ENCODE peak calls at places on chromosomes 7 and 10, in six cellular contexts. P is SK-N-SH, V is astrocyte, X is A549, B is body of pancreas, D is cardiac fibroblast. S is an unnamed sample.

GRCh38 chr10:124791378-124792348 is at the start of gene EEF1AKMT2:
- DNase-seq in P (peak), V (peak), X (peak), B (peak), D (peak), S (peak)

GRCh38 chr7:78673272-78673671 is 780.2 kb downstream of the MAGI2 start:
- DNase-seq in P (no peak), V (no peak), X (no peak), B (peak), D (no peak), S (no peak)

GRCh38 chr10:27513451-27514191 is 9.5 kb downstream of the RAB18 start:
- DNase-seq in P (no peak), V (peak), X (no peak), B (no peak), D (peak), S (no peak)

GRCh38 chr7:132516042-132516840 is 60.0 kb downstream of the PLXNA4 start:
- DNase-seq in P (no peak), V (peak), X (no peak), B (no peak), D (peak), S (no peak)

GRCh38 chr10:14532473-14533251 is 201.9 kb upstream of the FRMD4A start:
- DNase-seq in P (no peak), V (peak), X (peak), B (peak), D (no peak), S (no peak)

GRCh38 chr10:74855027-74855426 is 28.6 kb downstream of the KAT6B start:
- DNase-seq in P (peak), V (no peak), X (no peak), B (peak), D (no peak), S (peak)

GRCh38 chr10:19412531-19412930 is 363.9 kb downstream of the MALRD1 start:
- DNase-seq in P (peak), V (peak), X (no peak), B (no peak), D (peak), S (peak)

GRCh38 chr7:25014735-25015134 is 34.8 kb upstream of the OSBPL3 start:
- DNase-seq in P (no peak), V (peak), X (no peak), B (no peak), D (peak), S (no peak)

GRCh38 chr10:109956454-109957091 is 33.3 kb upstream of the XPNPEP1 start:
- DNase-seq in P (peak), V (no peak), X (peak), B (peak), D (no peak), S (peak)

GRCh38 chr10:26832960-26833359 is 27.8 kb downstream of the ABI1 start:
- DNase-seq in P (no peak), V (no peak), X (no peak), B (no peak), D (no peak), S (peak)

GRCh38 chr7:31747553-31747952 is 60.5 kb downstream of the PPP1R17 start:
- DNase-seq in P (no peak), V (no peak), X (no peak), B (no peak), D (no peak), S (no peak)

GRCh38 chr7:95199779-95200558 is 124.4 kb downstream of the PON1 start:
- DNase-seq in P (peak), V (peak), X (peak), B (peak), D (peak), S (peak)

DNA sequence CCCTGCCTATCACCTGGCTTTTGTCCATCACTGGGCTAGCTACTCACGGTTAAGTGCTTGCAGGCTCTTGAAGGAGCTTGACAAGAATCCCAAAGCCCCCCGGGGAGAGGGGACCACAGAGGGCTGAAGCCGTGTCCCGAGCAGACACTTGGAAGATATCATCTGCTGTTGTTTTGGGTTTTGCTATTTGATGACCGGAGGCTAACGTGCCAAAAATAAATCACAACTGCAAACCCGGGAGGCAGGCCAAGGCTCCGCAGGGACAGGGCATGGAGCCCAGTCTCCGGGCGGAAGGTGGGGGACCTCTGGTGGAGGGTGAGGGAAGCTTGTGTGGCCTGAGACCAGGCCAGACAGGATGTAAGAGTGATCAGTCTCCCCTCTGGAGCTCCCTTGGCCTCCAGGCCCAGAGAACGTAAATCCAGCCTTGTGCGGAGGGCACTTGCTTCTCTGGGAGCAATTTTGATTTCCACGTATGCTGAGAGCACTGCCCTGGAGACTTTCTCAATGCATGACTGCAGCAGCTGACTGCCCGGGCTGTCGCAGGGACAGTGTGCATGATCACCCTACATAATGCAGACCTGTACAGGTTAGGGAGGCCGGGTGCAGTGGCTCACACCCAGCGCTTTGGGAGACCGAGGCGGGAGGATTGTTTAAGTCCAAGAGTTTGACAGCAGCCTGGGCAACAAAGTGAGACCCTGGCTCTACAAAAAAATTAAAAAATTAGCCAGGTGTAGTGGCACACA is at the start of gene PHKG1:
- DNase-seq in P (peak), V (peak), X (peak), B (peak), D (peak), S (peak)
- TF ChIP-seq CTCF in P (peak), V (peak), X (peak), B (peak), D (peak), S (peak)

GRCh38 chr7:28364082-28364481 is 48.2 kb upstream of the CREB5 start:
- DNase-seq in P (no peak), V (no peak), X (no peak), B (no peak), D (no peak), S (no peak)
- TF ChIP-seq CTCF in P (peak), V (no peak), X (no peak), B (no peak), D (peak), S (peak)

GRCh38 chr7:115475774-115476407 is 554.0 kb downstream of the MDFIC start:
- DNase-seq in P (no peak), V (peak), X (no peak), B (no peak), D (no peak), S (peak)
- TF ChIP-seq CTCF in P (peak), V (peak), X (no peak), B (no peak), D (no peak), S (peak)

GRCh38 chr10:68897336-68897741 is 3.8 kb upstream of the DDX50 start:
- DNase-seq in P (peak), V (peak), X (peak), B (peak), D (peak), S (peak)

GRCh38 chr10:68902382-68902781 is 1.3 kb downstream of the DDX50 start:
- DNase-seq in P (no peak), V (no peak), X (no peak), B (no peak), D (no peak), S (no peak)

GRCh38 chr10:68899186-68899745 is 1.8 kb upstream of the DDX50 start:
- DNase-seq in P (no peak), V (no peak), X (no peak), B (no peak), D (no peak), S (no peak)

GRCh38 chr10:68900427-68901105 is 549 bp upstream of the DDX50 start:
- DNase-seq in P (no peak), V (peak), X (peak), B (no peak), D (no peak), S (no peak)

DNA sequence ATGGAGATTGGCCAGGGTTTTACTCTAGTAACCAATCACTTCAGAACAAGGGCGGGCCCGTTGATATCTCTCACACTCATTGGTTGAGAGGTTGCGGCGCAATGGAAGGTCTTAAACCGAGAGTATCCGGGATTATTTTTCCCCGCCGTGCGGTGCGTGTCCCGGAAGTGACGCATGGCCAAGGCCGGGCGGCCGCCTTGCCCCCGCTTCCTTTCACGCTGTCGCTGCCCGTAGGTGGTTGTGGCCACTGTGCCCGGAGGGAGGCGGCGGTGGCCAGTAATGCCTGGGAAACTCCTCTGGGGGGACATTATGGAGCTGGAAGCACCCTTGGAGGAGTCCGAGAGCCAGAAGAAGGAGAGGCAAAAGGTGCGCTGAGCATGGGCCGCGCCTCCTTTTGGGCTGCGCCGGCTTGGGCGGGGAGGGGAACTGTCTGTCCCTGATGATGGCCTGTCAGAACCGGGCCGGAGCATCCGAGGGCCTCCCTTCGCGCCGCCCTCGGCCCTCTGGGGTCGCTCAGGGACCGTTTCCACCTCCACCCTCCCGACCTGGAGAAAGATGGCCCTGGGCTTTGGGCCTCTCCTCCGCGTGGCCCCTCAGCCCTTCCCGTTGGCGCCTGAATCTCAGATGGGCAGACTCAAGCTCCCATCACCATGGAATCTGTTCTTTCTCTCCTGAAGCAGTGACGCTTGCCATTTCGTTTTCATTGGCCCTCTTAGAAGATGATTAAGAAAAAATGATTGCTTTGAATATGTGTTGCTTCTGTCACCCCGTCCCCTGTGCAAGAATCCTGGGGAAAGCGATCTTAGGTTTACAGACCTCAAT is at the start of gene DDX50:
- DNase-seq in P (peak), V (peak), X (peak), B (peak), D (peak), S (peak)
- TF ChIP-seq CTCF in P (peak), V (no peak), X (no peak), B (no peak), D (no peak), S (peak)

GRCh38 chr10:96791902-96792301 is 40.2 kb upstream of the LCOR start:
- DNase-seq in P (no peak), V (no peak), X (no peak), B (no peak), D (no peak), S (no peak)

GRCh38 chr10:96784253-96784652 is 47.8 kb upstream of the LCOR start:
- DNase-seq in P (no peak), V (no peak), X (no peak), B (no peak), D (no peak), S (no peak)

GRCh38 chr10:96794786-96795733 is 37.0 kb upstream of the LCOR start:
- DNase-seq in P (no peak), V (no peak), X (no peak), B (no peak), D (peak), S (peak)

GRCh38 chr10:96789571-96790108 is 42.5 kb upstream of the LCOR start:
- DNase-seq in P (no peak), V (no peak), X (no peak), B (no peak), D (no peak), S (no peak)
- TF ChIP-seq CTCF in P (no peak), V (peak), X (no peak), B (no peak), D (no peak), S (no peak)

GRCh38 chr10:132961864-132962622 is 19.7 kb upstream of the CFAP46 start:
- DNase-seq in P (peak), V (peak), X (peak), B (peak), D (peak), S (peak)
- TF ChIP-seq CTCF in P (no peak), V (no peak), X (no peak), B (no peak), D (peak), S (peak)

DNA sequence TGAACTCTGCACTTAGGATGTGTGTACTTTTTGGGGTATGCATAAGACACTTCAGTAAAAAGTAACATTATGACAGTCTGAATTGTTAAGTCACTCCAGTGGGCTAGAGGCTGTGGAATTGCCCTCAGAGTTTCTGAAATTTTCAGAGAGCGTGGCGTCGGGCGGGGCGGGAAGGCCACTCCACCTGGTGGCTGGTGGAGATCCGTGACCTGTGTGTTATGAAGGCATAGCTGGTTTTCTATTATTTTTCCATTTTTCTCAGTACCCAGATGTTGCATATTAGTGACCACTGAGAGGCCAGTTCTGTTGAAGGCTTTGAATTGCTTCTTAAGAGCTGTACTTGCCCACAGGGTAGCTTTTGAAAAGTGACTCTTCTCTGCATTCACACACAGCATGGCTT is 52.5 kb downstream of the TACR2 start:
- DNase-seq in P (no peak), V (no peak), X (no peak), B (no peak), D (no peak), S (no peak)
- TF ChIP-seq CTCF in P (no peak), V (no peak), X (no peak), B (no peak), D (no peak), S (peak)

S was measured in endodermal cell.